ENCODE peak calls at places on chromosomes 4 and X, in six cellular contexts. T, D, V, K, L and I are unnamed samples.

GRCh38 chrX:43741843-43742573 is 85.9 kb downstream of the MAOA start:
- DNase-seq in K (no peak), V (no peak), D (peak), L (no peak), T (no peak), I (no peak)

GRCh38 chr4:54255881-54256280 is 26.8 kb downstream of the PDGFRA start:
- DNase-seq in V (no peak), L (no peak), D (peak), K (no peak), T (no peak), I (peak)

GRCh38 chr4:124118061-124118460 is 594.5 kb downstream of the ANKRD50 start:
- DNase-seq in K (no peak), L (no peak), D (no peak), V (no peak), T (no peak), I (no peak)

GRCh38 chrX:150365953-150366911 is 3.1 kb downstream of the MAMLD1 start:
- DNase-seq in L (no peak), K (no peak), D (peak), V (peak), T (no peak), I (no peak)

GRCh38 chr4:156795727-156796126 is 175.9 kb downstream of the PDGFC start:
- DNase-seq in K (no peak), V (no peak), T (no peak), L (no peak), D (no peak), I (no peak)

GRCh38 chr4:182141046-182141445 is 102.2 kb upstream of the TENM3 start:
- DNase-seq in K (no peak), D (no peak), V (no peak), T (no peak), L (peak), I (no peak)

GRCh38 chrX:18873189-18873791 is 110.6 kb downstream of the PHKA2 start:
- DNase-seq in D (peak), T (no peak), K (no peak), V (no peak), L (no peak), I (peak)

GRCh38 chrX:25523574-25523973 is 507.8 kb upstream of the ARX start:
- DNase-seq in V (peak), D (peak), K (peak), L (no peak), T (no peak), I (no peak)

GRCh38 chr4:65007841-65008439 is 598.7 kb upstream of the TECRL start:
- DNase-seq in T (no peak), D (peak), L (no peak), V (peak), K (no peak), I (peak)

GRCh38 chr4:118684873-118685811 is at the start of gene METTL14:
- DNase-seq in L (peak), V (peak), D (peak), K (peak), T (peak), I (peak)
- TF ChIP-seq CTCF in L (no peak), V (no peak), D (no peak), K (no peak), T (peak), I (no peak)

GRCh38 chr4:138707746-138708145 is 307.8 kb upstream of the NOCT start:
- DNase-seq in K (no peak), L (no peak), T (no peak), V (no peak), D (peak), I (no peak)
- H3K4me3 ChIP-seq in K (no peak), L (no peak), T (no peak), V (no peak), D (no peak), I (no peak)

GRCh38 chrX:95760356-95760755 is 924.3 kb upstream of the DIAPH2 start:
- DNase-seq in L (no peak), D (no peak), K (no peak), T (no peak), V (no peak), I (no peak)

GRCh38 chrX:95762716-95763115 is 921.9 kb upstream of the DIAPH2 start:
- DNase-seq in L (no peak), V (no peak), K (no peak), D (no peak), T (no peak), I (no peak)

GRCh38 chrX:95764972-95765451 is 919.6 kb upstream of the DIAPH2 start:
- DNase-seq in T (no peak), D (peak), L (no peak), V (peak), K (no peak), I (no peak)
- TF ChIP-seq CTCF in T (no peak), D (peak), L (peak), V (peak), K (peak), I (peak)

GRCh38 chr4:110636677-110637407 is 14.0 kb upstream of the PITX2 start:
- DNase-seq in K (no peak), D (peak), T (peak), L (no peak), V (no peak), I (peak)

GRCh38 chr4:110636231-110636676 is 13.4 kb upstream of the PITX2 start:
- DNase-seq in T (no peak), L (no peak), V (no peak), K (no peak), D (peak), I (no peak)

GRCh38 chr4:110638347-110638746 is 15.5 kb upstream of the PITX2 start:
- DNase-seq in K (no peak), V (no peak), L (no peak), D (no peak), T (no peak), I (no peak)

GRCh38 chr4:110639207-110640092 is 16.6 kb upstream of the PITX2 start:
- DNase-seq in L (no peak), T (no peak), K (no peak), D (peak), V (no peak), I (no peak)

GRCh38 chr4:110637408-110638131 is 14.7 kb upstream of the PITX2 start:
- DNase-seq in D (peak), L (no peak), K (no peak), T (no peak), V (no peak), I (no peak)
- H3K4me3 ChIP-seq in D (peak), L (no peak), K (peak), T (peak), V (no peak), I (peak)

DNA sequence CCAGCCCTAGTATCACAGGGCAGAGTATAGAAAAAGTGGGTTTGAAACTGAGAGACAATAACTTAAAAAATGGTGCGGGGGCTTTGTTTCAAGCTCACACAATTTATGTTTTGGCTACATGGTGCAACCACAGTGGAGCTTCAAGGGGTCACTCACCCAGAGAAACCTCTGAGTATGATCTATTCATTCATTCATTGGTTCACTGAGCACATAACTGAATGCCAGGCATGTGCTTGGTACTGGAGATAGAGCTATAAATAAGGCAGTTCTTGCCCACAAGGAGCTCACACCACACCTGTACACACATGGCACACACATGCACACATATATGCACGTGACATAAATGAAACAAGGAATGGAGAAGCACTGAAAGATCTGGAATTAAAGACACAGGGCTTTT is 171.4 kb downstream of the NHS start:
- DNase-seq in V (no peak), K (no peak), D (no peak), T (no peak), L (no peak), I (no peak)
- TF ChIP-seq CTCF in V (no peak), K (no peak), D (no peak), T (no peak), L (no peak), I (no peak)

DNA sequence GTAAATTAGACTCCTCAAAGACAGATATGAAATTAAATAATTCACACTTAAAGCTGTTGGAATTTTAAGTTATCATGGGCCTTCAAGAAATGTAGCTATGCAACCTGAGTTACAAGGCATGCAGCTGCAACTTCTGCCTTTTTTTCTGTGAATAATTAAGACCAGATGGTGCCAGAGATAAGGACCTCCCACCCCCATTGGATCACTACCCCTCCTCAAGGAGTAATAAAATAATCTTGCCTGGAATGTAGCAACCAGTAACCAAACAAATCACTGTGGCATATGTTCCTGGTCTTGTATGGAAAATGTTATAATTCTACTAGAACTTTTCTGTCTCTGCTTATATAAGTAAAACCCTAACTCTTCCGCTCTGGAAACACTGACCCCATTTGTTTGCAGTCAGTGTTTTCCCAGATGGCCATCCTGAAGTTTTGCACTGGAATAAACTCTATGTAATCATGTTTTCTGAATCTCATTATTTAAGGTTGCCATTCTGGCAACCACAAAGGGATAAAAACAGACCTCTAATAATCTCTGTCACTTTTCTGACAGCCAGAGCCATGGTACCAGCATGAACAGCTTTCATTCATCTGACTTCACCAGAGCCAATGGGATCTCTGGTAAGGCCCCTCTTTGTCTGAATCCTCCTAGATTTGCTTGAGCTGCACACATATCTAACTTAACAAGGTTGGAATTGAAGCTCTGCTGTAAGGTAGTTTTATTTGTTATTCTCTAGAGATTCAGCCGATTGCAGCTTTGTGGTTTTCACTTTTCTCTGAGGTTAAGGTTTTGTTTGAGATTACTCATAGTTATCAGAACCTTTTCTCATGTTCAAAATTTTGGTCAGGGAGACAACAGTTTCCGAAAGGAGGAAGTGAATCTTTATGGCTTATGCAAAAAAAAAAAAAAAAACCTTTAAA is 274.6 kb downstream of the NAF1 start:
- DNase-seq in D (peak), T (no peak), L (peak), V (no peak), K (no peak), I (no peak)
- H3K4me3 ChIP-seq in D (no peak), T (no peak), L (no peak), V (no peak), K (no peak), I (no peak)

GRCh38 chrX:133781174-133781573 is 204.2 kb downstream of the GPC3 start:
- DNase-seq in L (no peak), T (no peak), D (no peak), V (no peak), K (no peak), I (no peak)

GRCh38 chrX:133776072-133776471 is 209.3 kb downstream of the GPC3 start:
- DNase-seq in L (no peak), V (peak), D (no peak), T (no peak), K (no peak), I (no peak)
- TF ChIP-seq CTCF in L (peak), V (peak), D (peak), T (peak), K (peak), I (peak)